ENCODE peak calls at places on chromosomes 12 and 14, in ten cellular contexts. One of them, this sample, is unnamed.

GRCh38 chr14:22781606-22782000 is 15.1 kb downstream of the OXA1L start:
- DNase-seq in H7: no peak
- DNase-seq in T-helper 9 cell: no peak
- DNase-seq in fibroblast of lung: peak
- DNase-seq in heart right ventricle: no peak
- DNase-seq in H9: no peak
- DNase-seq in MV-4-11: no peak
- DNase-seq in cardiac muscle cell: no peak
- DNase-seq in activated gamma-delta T cell treated with Interleukin-2 at 50 U/mL for 16 hours: no peak
- DNase-seq in kidney glomerular epithelial cell: peak
- DNase-seq in this sample: no peak

GRCh38 chr12:57456145-57456700 is 1.1 kb downstream of the INHBE start:
- DNase-seq in H7: peak
- DNase-seq in T-helper 9 cell: no peak
- DNase-seq in fibroblast of lung: peak
- DNase-seq in heart right ventricle: no peak
- DNase-seq in H9: peak
- DNase-seq in MV-4-11: peak
- DNase-seq in cardiac muscle cell: peak
- DNase-seq in activated gamma-delta T cell treated with Interleukin-2 at 50 U/mL for 16 hours: peak
- DNase-seq in kidney glomerular epithelial cell: peak
- DNase-seq in this sample: peak

GRCh38 chr14:93528884-93529558 is 98.3 kb downstream of the UNC79 start:
- DNase-seq in H7: no peak
- DNase-seq in T-helper 9 cell: no peak
- DNase-seq in fibroblast of lung: no peak
- DNase-seq in heart right ventricle: no peak
- DNase-seq in H9: no peak
- DNase-seq in MV-4-11: no peak
- DNase-seq in cardiac muscle cell: no peak
- DNase-seq in activated gamma-delta T cell treated with Interleukin-2 at 50 U/mL for 16 hours: no peak
- DNase-seq in kidney glomerular epithelial cell: no peak
- DNase-seq in this sample: no peak

GRCh38 chr12:106723416-106723815 is 51.1 kb upstream of the RIC8B start:
- DNase-seq in H7: no peak
- DNase-seq in T-helper 9 cell: no peak
- DNase-seq in fibroblast of lung: no peak
- DNase-seq in heart right ventricle: no peak
- DNase-seq in H9: no peak
- DNase-seq in MV-4-11: no peak
- DNase-seq in cardiac muscle cell: no peak
- DNase-seq in activated gamma-delta T cell treated with Interleukin-2 at 50 U/mL for 16 hours: no peak
- DNase-seq in kidney glomerular epithelial cell: no peak
- DNase-seq in this sample: no peak

GRCh38 chr12:14960548-14961465 is 594 bp downstream of the ARHGDIB start:
- DNase-seq in H7: no peak
- DNase-seq in T-helper 9 cell: no peak
- DNase-seq in fibroblast of lung: peak
- DNase-seq in heart right ventricle: peak
- DNase-seq in H9: no peak
- DNase-seq in MV-4-11: peak
- DNase-seq in cardiac muscle cell: peak
- DNase-seq in activated gamma-delta T cell treated with Interleukin-2 at 50 U/mL for 16 hours: peak
- DNase-seq in kidney glomerular epithelial cell: no peak
- DNase-seq in this sample: no peak

GRCh38 chr12:52380271-52380694 is 5.2 kb downstream of the KRT84 start:
- DNase-seq in H7: peak
- DNase-seq in T-helper 9 cell: no peak
- DNase-seq in fibroblast of lung: no peak
- DNase-seq in heart right ventricle: peak
- DNase-seq in H9: peak
- DNase-seq in MV-4-11: peak
- DNase-seq in cardiac muscle cell: peak
- DNase-seq in activated gamma-delta T cell treated with Interleukin-2 at 50 U/mL for 16 hours: no peak
- DNase-seq in kidney glomerular epithelial cell: peak
- DNase-seq in this sample: no peak

GRCh38 chr12:97753332-97753731 is 290.7 kb downstream of the RMST start:
- DNase-seq in H7: no peak
- DNase-seq in T-helper 9 cell: no peak
- DNase-seq in fibroblast of lung: no peak
- DNase-seq in heart right ventricle: no peak
- DNase-seq in H9: no peak
- DNase-seq in MV-4-11: no peak
- DNase-seq in cardiac muscle cell: no peak
- DNase-seq in activated gamma-delta T cell treated with Interleukin-2 at 50 U/mL for 16 hours: no peak
- DNase-seq in kidney glomerular epithelial cell: no peak
- DNase-seq in this sample: no peak

GRCh38 chr12:102735104-102735503 is 181.9 kb downstream of the PAH start:
- DNase-seq in H7: no peak
- DNase-seq in T-helper 9 cell: no peak
- DNase-seq in fibroblast of lung: no peak
- DNase-seq in heart right ventricle: no peak
- DNase-seq in H9: no peak
- DNase-seq in MV-4-11: peak
- DNase-seq in cardiac muscle cell: no peak
- DNase-seq in activated gamma-delta T cell treated with Interleukin-2 at 50 U/mL for 16 hours: no peak
- DNase-seq in kidney glomerular epithelial cell: no peak
- DNase-seq in this sample: no peak

GRCh38 chr12:67042697-67043131 is 226.4 kb upstream of the CAND1 start:
- DNase-seq in H7: peak
- DNase-seq in T-helper 9 cell: no peak
- DNase-seq in fibroblast of lung: peak
- DNase-seq in heart right ventricle: no peak
- DNase-seq in H9: peak
- DNase-seq in MV-4-11: no peak
- DNase-seq in cardiac muscle cell: peak
- DNase-seq in activated gamma-delta T cell treated with Interleukin-2 at 50 U/mL for 16 hours: no peak
- DNase-seq in kidney glomerular epithelial cell: peak
- DNase-seq in this sample: peak

GRCh38 chr12:109737111-109737510 is 23.5 kb downstream of the FAM222A start:
- DNase-seq in H7: no peak
- DNase-seq in T-helper 9 cell: no peak
- DNase-seq in fibroblast of lung: no peak
- DNase-seq in heart right ventricle: no peak
- DNase-seq in H9: no peak
- DNase-seq in MV-4-11: no peak
- DNase-seq in cardiac muscle cell: no peak
- DNase-seq in activated gamma-delta T cell treated with Interleukin-2 at 50 U/mL for 16 hours: no peak
- DNase-seq in kidney glomerular epithelial cell: no peak
- DNase-seq in this sample: peak

GRCh38 chr12:31407562-31407961 is 81.6 kb upstream of the SINHCAF start:
- DNase-seq in H7: no peak
- DNase-seq in T-helper 9 cell: no peak
- DNase-seq in fibroblast of lung: no peak
- DNase-seq in heart right ventricle: no peak
- DNase-seq in H9: no peak
- DNase-seq in MV-4-11: no peak
- DNase-seq in cardiac muscle cell: no peak
- DNase-seq in activated gamma-delta T cell treated with Interleukin-2 at 50 U/mL for 16 hours: no peak
- DNase-seq in kidney glomerular epithelial cell: no peak
- DNase-seq in this sample: no peak

GRCh38 chr14:103576371-103577024 is 13.7 kb downstream of the COA8 start:
- DNase-seq in H7: peak
- DNase-seq in T-helper 9 cell: no peak
- DNase-seq in fibroblast of lung: peak
- DNase-seq in heart right ventricle: peak
- DNase-seq in H9: peak
- DNase-seq in MV-4-11: no peak
- DNase-seq in cardiac muscle cell: peak
- DNase-seq in activated gamma-delta T cell treated with Interleukin-2 at 50 U/mL for 16 hours: no peak
- DNase-seq in kidney glomerular epithelial cell: peak
- DNase-seq in this sample: peak

GRCh38 chr12:23669691-23670090 is 279.8 kb downstream of the SOX5 start:
- DNase-seq in H7: no peak
- DNase-seq in T-helper 9 cell: no peak
- DNase-seq in fibroblast of lung: no peak
- DNase-seq in heart right ventricle: no peak
- DNase-seq in H9: no peak
- DNase-seq in MV-4-11: no peak
- DNase-seq in cardiac muscle cell: no peak
- DNase-seq in activated gamma-delta T cell treated with Interleukin-2 at 50 U/mL for 16 hours: no peak
- DNase-seq in kidney glomerular epithelial cell: no peak
- DNase-seq in this sample: no peak

GRCh38 chr12:131112690-131113290 is 159.1 kb downstream of the ADGRD1 start:
- DNase-seq in H7: no peak
- DNase-seq in T-helper 9 cell: no peak
- DNase-seq in fibroblast of lung: no peak
- DNase-seq in heart right ventricle: no peak
- DNase-seq in H9: no peak
- DNase-seq in MV-4-11: no peak
- DNase-seq in cardiac muscle cell: no peak
- DNase-seq in activated gamma-delta T cell treated with Interleukin-2 at 50 U/mL for 16 hours: no peak
- DNase-seq in kidney glomerular epithelial cell: no peak
- DNase-seq in this sample: no peak

GRCh38 chr12:106583578-106584103 is 837 bp downstream of the RFX4 start:
- DNase-seq in H7: peak
- DNase-seq in T-helper 9 cell: no peak
- DNase-seq in fibroblast of lung: no peak
- DNase-seq in heart right ventricle: no peak
- DNase-seq in H9: peak
- DNase-seq in MV-4-11: no peak
- DNase-seq in cardiac muscle cell: peak
- DNase-seq in activated gamma-delta T cell treated with Interleukin-2 at 50 U/mL for 16 hours: no peak
- DNase-seq in kidney glomerular epithelial cell: no peak
- DNase-seq in this sample: no peak

GRCh38 chr12:108273217-108273616 is 65.9 kb downstream of the CMKLR1 start:
- DNase-seq in H7: no peak
- DNase-seq in T-helper 9 cell: no peak
- DNase-seq in fibroblast of lung: no peak
- DNase-seq in heart right ventricle: no peak
- DNase-seq in H9: no peak
- DNase-seq in MV-4-11: no peak
- DNase-seq in cardiac muscle cell: no peak
- DNase-seq in activated gamma-delta T cell treated with Interleukin-2 at 50 U/mL for 16 hours: no peak
- DNase-seq in kidney glomerular epithelial cell: no peak
- DNase-seq in this sample: no peak

GRCh38 chr12:23621910-23622309 is 327.6 kb downstream of the SOX5 start:
- DNase-seq in H7: no peak
- DNase-seq in T-helper 9 cell: no peak
- DNase-seq in fibroblast of lung: no peak
- DNase-seq in heart right ventricle: no peak
- DNase-seq in H9: no peak
- DNase-seq in MV-4-11: no peak
- DNase-seq in cardiac muscle cell: no peak
- DNase-seq in activated gamma-delta T cell treated with Interleukin-2 at 50 U/mL for 16 hours: no peak
- DNase-seq in kidney glomerular epithelial cell: no peak
- DNase-seq in this sample: no peak

GRCh38 chr12:112005419-112006395 is 7.3 kb downstream of the TMEM116 start:
- DNase-seq in H7: peak
- DNase-seq in T-helper 9 cell: no peak
- DNase-seq in fibroblast of lung: peak
- DNase-seq in heart right ventricle: no peak
- DNase-seq in H9: peak
- DNase-seq in MV-4-11: peak
- DNase-seq in cardiac muscle cell: peak
- DNase-seq in activated gamma-delta T cell treated with Interleukin-2 at 50 U/mL for 16 hours: no peak
- DNase-seq in kidney glomerular epithelial cell: no peak
- DNase-seq in this sample: no peak

GRCh38 chr14:26528415-26529182 is 69.2 kb downstream of the NOVA1 start:
- DNase-seq in H7: no peak
- DNase-seq in T-helper 9 cell: no peak
- DNase-seq in fibroblast of lung: peak
- DNase-seq in heart right ventricle: peak
- DNase-seq in H9: no peak
- DNase-seq in MV-4-11: no peak
- DNase-seq in cardiac muscle cell: peak
- DNase-seq in activated gamma-delta T cell treated with Interleukin-2 at 50 U/mL for 16 hours: no peak
- DNase-seq in kidney glomerular epithelial cell: no peak
- DNase-seq in this sample: no peak

GRCh38 chr12:62720661-62721330 is 214.2 kb downstream of the PPM1H start:
- DNase-seq in H7: no peak
- DNase-seq in T-helper 9 cell: no peak
- DNase-seq in fibroblast of lung: peak
- DNase-seq in heart right ventricle: no peak
- DNase-seq in H9: no peak
- DNase-seq in MV-4-11: no peak
- DNase-seq in cardiac muscle cell: peak
- DNase-seq in activated gamma-delta T cell treated with Interleukin-2 at 50 U/mL for 16 hours: no peak
- DNase-seq in kidney glomerular epithelial cell: peak
- DNase-seq in this sample: peak

GRCh38 chr12:124681779-124682391 is 114.5 kb upstream of the NCOR2 start:
- DNase-seq in H7: no peak
- DNase-seq in T-helper 9 cell: no peak
- DNase-seq in fibroblast of lung: peak
- DNase-seq in heart right ventricle: peak
- DNase-seq in H9: no peak
- DNase-seq in MV-4-11: peak
- DNase-seq in cardiac muscle cell: peak
- DNase-seq in activated gamma-delta T cell treated with Interleukin-2 at 50 U/mL for 16 hours: no peak
- DNase-seq in kidney glomerular epithelial cell: no peak
- DNase-seq in this sample: no peak

GRCh38 chr12:2387051-2387834 is 334.5 kb downstream of the CACNA1C start:
- DNase-seq in H7: no peak
- DNase-seq in T-helper 9 cell: no peak
- DNase-seq in fibroblast of lung: peak
- DNase-seq in heart right ventricle: no peak
- DNase-seq in H9: peak
- DNase-seq in MV-4-11: no peak
- DNase-seq in cardiac muscle cell: no peak
- DNase-seq in activated gamma-delta T cell treated with Interleukin-2 at 50 U/mL for 16 hours: no peak
- DNase-seq in kidney glomerular epithelial cell: no peak
- DNase-seq in this sample: no peak

This sample was measured in DMS79 treated with DMSO at 0.1 percent for 48 hours.